ENCODE peak calls at places on chromosomes 11 and 22, in seven cellular contexts. Y is activated naive CD4-positive, alpha-beta T cell treated with anti-CD3 and anti-CD28 coated beads for 36 hours; B is neuronal stem cell; P is neural progenitor cell; R is T-helper 2 cell; J is nucleus accumbens; F is lung microvascular endothelial cell. S is an unnamed sample.

GRCh38 chr22:19810381-19811141 is 44.1 kb downstream of the GNB1L start:
- DNase-seq in Y (no peak), F (no peak), B (no peak), R (peak), J (no peak), P (peak), S (no peak)

GRCh38 chr11:91248199-91248807 is 976.3 kb upstream of the FAT3 start:
- DNase-seq in R (peak), P (peak), F (peak), Y (peak), J (no peak), B (peak), S (peak)

GRCh38 chr22:31378123-31378522 is 21.3 kb upstream of the DRG1 start:
- DNase-seq in P (no peak), R (no peak), F (no peak), Y (no peak), J (no peak), B (no peak), S (no peak)

GRCh38 chr11:69841859-69842698 is 22.9 kb upstream of the FGF3 start:
- DNase-seq in Y (peak), F (peak), R (peak), B (no peak), P (peak), J (no peak), S (peak)

GRCh38 chr11:126157326-126158030 is 54.0 kb downstream of the RPUSD4 start:
- DNase-seq in Y (no peak), J (no peak), P (no peak), R (no peak), F (no peak), B (no peak), S (no peak)

GRCh38 chr22:45562102-45562501 is 59.4 kb downstream of the FBLN1 start:
- DNase-seq in R (no peak), F (no peak), Y (no peak), J (no peak), B (no peak), P (no peak), S (no peak)

GRCh38 chr11:19766206-19766605 is 53.6 kb downstream of the NAV2 start:
- DNase-seq in Y (no peak), F (peak), R (no peak), J (no peak), P (peak), B (no peak), S (no peak)

GRCh38 chr22:46876357-46876934 is 114.0 kb downstream of the TBC1D22A start:
- DNase-seq in R (no peak), P (no peak), F (peak), Y (no peak), J (no peak), B (no peak), S (no peak)

GRCh38 chr11:2526808-2527381 is 82.1 kb downstream of the KCNQ1 start:
- DNase-seq in F (no peak), P (no peak), B (no peak), J (no peak), R (no peak), Y (peak), S (peak)

GRCh38 chr22:33832558-33833151 is 87.6 kb downstream of the LARGE1 start:
- DNase-seq in F (no peak), P (no peak), R (no peak), J (no peak), B (no peak), Y (no peak), S (no peak)